ENCODE peak calls at places on chromosomes 5 and 9, in eight cellular contexts. One of them, this sample, is unnamed.

GRCh38 chr9:93899609-93900435 is 55.3 kb downstream of the BARX1 start:
- DNase-seq in HS-27A: no peak
- DNase-seq in stimulated activated CD4-positive, alpha-beta T cell treated with anti-CD3 and anti-CD28 coated beads, Interleukin-1b, Interleukin-23, amount 100 ng/mL, for 48 hours: no peak
- DNase-seq in right atrium auricular region: no peak
- DNase-seq in stimulated activated naive B cell treated with anti-CD40 and anti-IgM and Interleukin-4, amounts not matched to agents 10 μg/mL and 1 μg/mL and 100 μg/mL, for 72 hours: no peak
- DNase-seq in NCI-H187 treated with DMSO at 0.1 percent for 48 hours: no peak
- DNase-seq in breast epithelium: peak
- DNase-seq in Caki2: no peak
- DNase-seq in this sample: no peak

GRCh38 chr5:107040907-107041306 is 629.8 kb downstream of the EFNA5 start:
- DNase-seq in breast epithelium: no peak
- DNase-seq in right atrium auricular region: no peak
- DNase-seq in stimulated activated CD4-positive, alpha-beta T cell treated with anti-CD3 and anti-CD28 coated beads, Interleukin-1b, Interleukin-23, amount 100 ng/mL, for 48 hours: no peak
- DNase-seq in stimulated activated naive B cell treated with anti-CD40 and anti-IgM and Interleukin-4, amounts not matched to agents 10 μg/mL and 1 μg/mL and 100 μg/mL, for 72 hours: no peak
- DNase-seq in HS-27A: no peak
- DNase-seq in Caki2: no peak
- DNase-seq in NCI-H187 treated with DMSO at 0.1 percent for 48 hours: peak
- DNase-seq in this sample: no peak

GRCh38 chr9:2634158-2634557 is 12.6 kb downstream of the VLDLR start:
- DNase-seq in right atrium auricular region: no peak
- DNase-seq in stimulated activated naive B cell treated with anti-CD40 and anti-IgM and Interleukin-4, amounts not matched to agents 10 μg/mL and 1 μg/mL and 100 μg/mL, for 72 hours: no peak
- DNase-seq in stimulated activated CD4-positive, alpha-beta T cell treated with anti-CD3 and anti-CD28 coated beads, Interleukin-1b, Interleukin-23, amount 100 ng/mL, for 48 hours: no peak
- DNase-seq in breast epithelium: no peak
- DNase-seq in HS-27A: no peak
- DNase-seq in Caki2: no peak
- DNase-seq in NCI-H187 treated with DMSO at 0.1 percent for 48 hours: no peak
- DNase-seq in this sample: no peak

GRCh38 chr5:116035123-116035522 is 2.9 kb downstream of the ARL14EPL start:
- DNase-seq in HS-27A: no peak
- DNase-seq in breast epithelium: no peak
- DNase-seq in stimulated activated naive B cell treated with anti-CD40 and anti-IgM and Interleukin-4, amounts not matched to agents 10 μg/mL and 1 μg/mL and 100 μg/mL, for 72 hours: no peak
- DNase-seq in Caki2: peak
- DNase-seq in right atrium auricular region: no peak
- DNase-seq in NCI-H187 treated with DMSO at 0.1 percent for 48 hours: no peak
- DNase-seq in stimulated activated CD4-positive, alpha-beta T cell treated with anti-CD3 and anti-CD28 coated beads, Interleukin-1b, Interleukin-23, amount 100 ng/mL, for 48 hours: no peak
- DNase-seq in this sample: no peak

GRCh38 chr5:137174206-137174605 is 324.9 kb downstream of the SPOCK1 start:
- DNase-seq in Caki2: no peak
- DNase-seq in NCI-H187 treated with DMSO at 0.1 percent for 48 hours: no peak
- DNase-seq in stimulated activated CD4-positive, alpha-beta T cell treated with anti-CD3 and anti-CD28 coated beads, Interleukin-1b, Interleukin-23, amount 100 ng/mL, for 48 hours: no peak
- DNase-seq in stimulated activated naive B cell treated with anti-CD40 and anti-IgM and Interleukin-4, amounts not matched to agents 10 μg/mL and 1 μg/mL and 100 μg/mL, for 72 hours: no peak
- DNase-seq in HS-27A: no peak
- DNase-seq in right atrium auricular region: no peak
- DNase-seq in breast epithelium: no peak
- DNase-seq in this sample: no peak

GRCh38 chr9:123062306-123063171 is 29.1 kb downstream of the GPR21 start:
- DNase-seq in breast epithelium: no peak
- DNase-seq in stimulated activated CD4-positive, alpha-beta T cell treated with anti-CD3 and anti-CD28 coated beads, Interleukin-1b, Interleukin-23, amount 100 ng/mL, for 48 hours: no peak
- DNase-seq in stimulated activated naive B cell treated with anti-CD40 and anti-IgM and Interleukin-4, amounts not matched to agents 10 μg/mL and 1 μg/mL and 100 μg/mL, for 72 hours: no peak
- DNase-seq in Caki2: no peak
- DNase-seq in HS-27A: no peak
- DNase-seq in NCI-H187 treated with DMSO at 0.1 percent for 48 hours: no peak
- DNase-seq in right atrium auricular region: no peak
- DNase-seq in this sample: no peak

GRCh38 chr9:764105-764524 is 77.4 kb upstream of the DMRT1 start:
- DNase-seq in Caki2: peak
- DNase-seq in right atrium auricular region: peak
- DNase-seq in HS-27A: no peak
- DNase-seq in stimulated activated naive B cell treated with anti-CD40 and anti-IgM and Interleukin-4, amounts not matched to agents 10 μg/mL and 1 μg/mL and 100 μg/mL, for 72 hours: peak
- DNase-seq in NCI-H187 treated with DMSO at 0.1 percent for 48 hours: no peak
- DNase-seq in breast epithelium: peak
- DNase-seq in stimulated activated CD4-positive, alpha-beta T cell treated with anti-CD3 and anti-CD28 coated beads, Interleukin-1b, Interleukin-23, amount 100 ng/mL, for 48 hours: peak
- DNase-seq in this sample: no peak

GRCh38 chr9:34957492-34958410 is at the start of gene PHF24:
- DNase-seq in NCI-H187 treated with DMSO at 0.1 percent for 48 hours: no peak
- DNase-seq in stimulated activated CD4-positive, alpha-beta T cell treated with anti-CD3 and anti-CD28 coated beads, Interleukin-1b, Interleukin-23, amount 100 ng/mL, for 48 hours: no peak
- DNase-seq in Caki2: no peak
- DNase-seq in breast epithelium: no peak
- DNase-seq in HS-27A: no peak
- DNase-seq in stimulated activated naive B cell treated with anti-CD40 and anti-IgM and Interleukin-4, amounts not matched to agents 10 μg/mL and 1 μg/mL and 100 μg/mL, for 72 hours: no peak
- DNase-seq in right atrium auricular region: no peak
- DNase-seq in this sample: no peak

GRCh38 chr5:100647461-100648230 is 112.5 kb downstream of the FAM174A start:
- DNase-seq in stimulated activated CD4-positive, alpha-beta T cell treated with anti-CD3 and anti-CD28 coated beads, Interleukin-1b, Interleukin-23, amount 100 ng/mL, for 48 hours: no peak
- DNase-seq in Caki2: peak
- DNase-seq in right atrium auricular region: peak
- DNase-seq in NCI-H187 treated with DMSO at 0.1 percent for 48 hours: no peak
- DNase-seq in breast epithelium: peak
- DNase-seq in HS-27A: no peak
- DNase-seq in stimulated activated naive B cell treated with anti-CD40 and anti-IgM and Interleukin-4, amounts not matched to agents 10 μg/mL and 1 μg/mL and 100 μg/mL, for 72 hours: no peak
- DNase-seq in this sample: peak

GRCh38 chr5:137342764-137343163 is 156.4 kb downstream of the SPOCK1 start:
- DNase-seq in stimulated activated CD4-positive, alpha-beta T cell treated with anti-CD3 and anti-CD28 coated beads, Interleukin-1b, Interleukin-23, amount 100 ng/mL, for 48 hours: no peak
- DNase-seq in breast epithelium: no peak
- DNase-seq in HS-27A: no peak
- DNase-seq in right atrium auricular region: no peak
- DNase-seq in stimulated activated naive B cell treated with anti-CD40 and anti-IgM and Interleukin-4, amounts not matched to agents 10 μg/mL and 1 μg/mL and 100 μg/mL, for 72 hours: no peak
- DNase-seq in NCI-H187 treated with DMSO at 0.1 percent for 48 hours: no peak
- DNase-seq in Caki2: peak
- DNase-seq in this sample: no peak

GRCh38 chr5:129899454-129899853 is 4.8 kb upstream of the CHSY3 start:
- DNase-seq in stimulated activated naive B cell treated with anti-CD40 and anti-IgM and Interleukin-4, amounts not matched to agents 10 μg/mL and 1 μg/mL and 100 μg/mL, for 72 hours: no peak
- DNase-seq in stimulated activated CD4-positive, alpha-beta T cell treated with anti-CD3 and anti-CD28 coated beads, Interleukin-1b, Interleukin-23, amount 100 ng/mL, for 48 hours: no peak
- DNase-seq in breast epithelium: no peak
- DNase-seq in Caki2: no peak
- DNase-seq in right atrium auricular region: no peak
- DNase-seq in HS-27A: no peak
- DNase-seq in NCI-H187 treated with DMSO at 0.1 percent for 48 hours: no peak
- DNase-seq in this sample: no peak

This sample was measured in omental fat pad.